ENCODE peak calls at places on chromosomes 13 and 19, in four cellular contexts. D is HepG2, I is GM12878, V is K562. R is an unnamed sample.

GRCh38 chr13:109058071-109058470 is 428.7 kb downstream of the MYO16 start:
- DNase-seq in D (no peak), V (no peak), I (no peak), R (no peak)

GRCh38 chr13:97337985-97338384 is 96.0 kb upstream of the RAP2A start:
- DNase-seq in V (no peak), D (no peak), I (no peak), R (no peak)

GRCh38 chr13:30454991-30455390 is 10.7 kb downstream of the HMGB1 start:
- DNase-seq in V (no peak), D (no peak), I (no peak), R (no peak)

GRCh38 chr13:47277774-47278173 is 380.9 kb upstream of the HTR2A start:
- DNase-seq in V (no peak), I (no peak), D (no peak), R (no peak)

GRCh38 chr19:45069056-45069455 is 7.2 kb downstream of the ZNF296 start:
- DNase-seq in D (no peak), V (peak), I (no peak), R (no peak)

GRCh38 chr13:33519561-33520479 is 234.3 kb upstream of the STARD13 start:
- DNase-seq in I (no peak), V (no peak), D (no peak), R (no peak)

GRCh38 chr19:51064534-51065220 is at the start of gene KLK13:
- DNase-seq in I (no peak), V (peak), D (no peak), R (peak)

GRCh38 chr13:46614582-46614981 is 61.6 kb downstream of the LRCH1 start:
- DNase-seq in D (no peak), I (no peak), V (no peak), R (no peak)

GRCh38 chr19:7507884-7508283 is 8.0 kb upstream of the ZNF358 start:
- DNase-seq in V (peak), D (peak), I (no peak), R (peak)

GRCh38 chr19:41802770-41803169 is 6.4 kb downstream of the CEACAM3 start:
- DNase-seq in I (no peak), D (no peak), V (no peak), R (no peak)

GRCh38 chr13:80783926-80784325 is 443.0 kb upstream of the SPRY2 start:
- DNase-seq in D (no peak), I (no peak), V (no peak), R (no peak)

GRCh38 chr13:112722433-112723250 is 32.8 kb downstream of the ATP11A start:
- DNase-seq in I (no peak), V (peak), D (peak), R (no peak)

GRCh38 chr13:105474983-105475382 is 1060.5 kb downstream of the EFNB2 start:
- DNase-seq in D (no peak), I (no peak), V (no peak), R (no peak)

GRCh38 chr19:44757057-44757734 is 8.7 kb downstream of the BCL3 start:
- DNase-seq in I (no peak), V (no peak), D (no peak), R (no peak)

GRCh38 chr13:21542563-21542962 is 61.4 kb downstream of the MICU2 start:
- DNase-seq in V (no peak), D (peak), I (no peak), R (no peak)

GRCh38 chr19:1256646-1257474 is 8.5 kb downstream of the MIDN start:
- DNase-seq in I (no peak), D (no peak), V (no peak), R (no peak)

GRCh38 chr13:94143624-94144350 is 335.7 kb downstream of the DCT start:
- DNase-seq in D (no peak), V (no peak), I (no peak), R (no peak)

GRCh38 chr13:60109285-60109684 is 54.4 kb downstream of the DIAPH3 start:
- DNase-seq in I (no peak), V (no peak), D (no peak), R (no peak)

GRCh38 chr13:79451500-79451962 is 29.4 kb upstream of the NDFIP2 start:
- DNase-seq in I (peak), V (peak), D (no peak), R (peak)

DNA sequence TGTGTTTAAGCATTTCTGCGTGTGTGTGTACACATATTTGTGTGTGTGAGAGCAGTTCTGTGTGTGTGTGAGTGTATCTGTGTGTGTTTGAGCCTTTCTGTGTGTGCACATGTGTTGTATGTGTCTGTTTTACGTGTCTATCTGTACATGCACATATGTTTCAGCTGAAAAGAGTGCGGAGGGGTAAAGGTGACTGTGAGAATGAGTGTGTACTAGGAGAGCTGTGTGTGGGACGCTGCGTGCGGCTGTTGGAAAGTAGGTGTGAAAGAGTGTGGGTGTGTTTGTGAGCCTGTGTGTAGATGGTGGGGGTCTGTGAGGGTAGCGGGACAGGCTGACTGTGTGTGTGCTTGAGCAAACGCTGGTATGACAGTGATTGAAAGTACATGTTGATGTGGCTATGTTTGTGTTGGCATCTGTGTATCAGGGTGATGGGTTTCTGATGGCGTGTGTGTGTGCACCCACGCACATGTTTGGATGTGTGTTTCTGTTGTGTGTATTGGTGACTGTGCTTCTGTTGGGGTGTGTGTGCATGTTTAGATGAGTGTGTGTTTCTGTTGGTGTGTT is 7.5 kb upstream of the TPM4 start:
- DNase-seq in D (no peak), V (no peak), I (no peak), R (no peak)
- TF ChIP-seq SP1 in D (no peak), V (no peak), I (no peak), R (no peak)

DNA sequence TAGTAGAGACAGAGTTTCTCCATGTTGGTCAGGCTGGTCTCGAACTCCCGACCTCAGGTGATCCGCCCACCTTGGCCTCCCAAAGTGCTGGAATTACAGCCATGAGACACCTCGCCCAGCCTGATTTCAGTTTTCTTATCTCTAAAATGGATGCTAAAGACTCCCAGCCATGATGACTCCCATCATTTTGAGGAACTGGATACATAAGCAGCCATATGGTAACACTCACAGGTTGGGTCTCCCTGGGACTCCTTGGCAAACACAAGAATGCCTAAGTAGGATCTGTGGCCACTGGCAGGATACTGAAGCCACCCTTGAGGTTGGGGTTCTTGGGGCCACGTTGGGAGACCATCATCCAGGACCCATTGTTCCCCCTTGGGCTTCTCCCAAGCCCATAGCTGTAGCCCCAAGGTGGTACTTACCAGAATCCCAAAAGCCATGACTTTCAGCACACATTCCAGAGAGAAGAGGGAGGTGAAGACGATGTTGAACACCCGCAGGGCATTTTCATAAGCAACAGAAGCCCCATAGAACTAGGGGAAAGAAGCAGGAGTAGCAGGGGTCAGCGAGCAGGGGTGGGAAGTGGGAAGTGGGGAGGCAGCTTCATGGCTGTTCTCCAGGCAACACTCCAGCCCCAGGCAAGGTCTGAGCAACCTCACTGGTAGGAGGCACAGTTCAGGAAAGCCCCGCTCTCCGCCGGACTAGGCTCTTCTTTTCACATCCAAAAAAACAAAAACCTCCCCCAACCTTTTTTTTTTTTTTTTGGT is 102.5 kb downstream of the IER2 start:
- DNase-seq in V (no peak), I (no peak), D (no peak), R (no peak)
- TF ChIP-seq TARDBP in V (no peak), I (no peak), D (no peak), R (no peak)

DNA sequence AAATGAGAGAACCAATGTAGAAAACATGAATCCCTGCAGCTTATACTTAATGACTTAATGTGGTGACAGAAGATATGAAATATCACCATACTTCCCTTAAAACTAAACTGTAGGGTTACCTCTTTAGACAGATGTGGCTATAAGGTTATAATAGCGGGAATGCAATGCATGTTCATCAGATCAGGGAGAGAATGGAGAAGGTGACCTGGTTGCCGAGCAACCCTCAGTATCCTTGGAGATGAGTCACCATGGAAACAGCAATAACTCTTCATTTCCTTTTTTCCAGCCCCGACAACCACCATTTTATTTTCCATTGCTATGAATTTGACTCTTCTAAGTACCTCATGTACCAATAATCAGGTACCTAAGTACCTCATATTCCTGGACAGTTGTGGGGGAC is 28.0 kb upstream of the ZNF835 start:
- DNase-seq in D (no peak), I (no peak), V (no peak), R (no peak)
- TF ChIP-seq SP1 in D (no peak), I (no peak), V (no peak), R (no peak)

GRCh38 chr13:23946900-23947299 is 49.6 kb upstream of the C1QTNF9B start:
- DNase-seq in D (no peak), V (no peak), I (no peak), R (no peak)

GRCh38 chr13:23947893-23948292 is 50.6 kb upstream of the C1QTNF9B start:
- DNase-seq in D (no peak), V (no peak), I (no peak), R (no peak)

GRCh38 chr13:23949200-23949599 is 51.9 kb upstream of the C1QTNF9B start:
- DNase-seq in I (no peak), D (no peak), V (no peak), R (no peak)

GRCh38 chr13:23945612-23946011 is 48.3 kb upstream of the C1QTNF9B start:
- DNase-seq in V (no peak), I (no peak), D (no peak), R (no peak)

GRCh38 chr13:23946067-23946466 is 48.8 kb upstream of the C1QTNF9B start:
- DNase-seq in I (no peak), D (no peak), V (no peak), R (no peak)
- TF ChIP-seq TARDBP in I (no peak), D (no peak), V (no peak), R (no peak)

GRCh38 chr13:99316657-99317244 is 9.6 kb upstream of the GPR183 start:
- DNase-seq in V (no peak), I (no peak), D (no peak), R (no peak)
- TF ChIP-seq SP1 in V (no peak), I (no peak), D (no peak), R (no peak)

GRCh38 chr19:38506723-38507550 is 73.4 kb downstream of the RYR1 start:
- DNase-seq in I (peak), V (peak), D (peak), R (peak)
- TF ChIP-seq TARDBP in I (no peak), V (no peak), D (no peak), R (no peak)

GRCh38 chr19:10538204-10538603 is 5.5 kb upstream of the ATG4D start:
- DNase-seq in D (no peak), I (no peak), V (no peak), R (no peak)
- TF ChIP-seq SP1 in D (no peak), I (no peak), V (no peak), R (no peak)

GRCh38 chr19:48287748-48288147 is 17.9 kb downstream of the ZNF114 start:
- DNase-seq in D (no peak), V (no peak), I (no peak), R (no peak)

GRCh38 chr19:48279747-48280146 is 9.9 kb downstream of the ZNF114 start:
- DNase-seq in I (no peak), V (no peak), D (no peak), R (no peak)

GRCh38 chr19:48284891-48285290 is 15.0 kb downstream of the ZNF114 start:
- DNase-seq in V (no peak), I (no peak), D (no peak), R (no peak)

DNA sequence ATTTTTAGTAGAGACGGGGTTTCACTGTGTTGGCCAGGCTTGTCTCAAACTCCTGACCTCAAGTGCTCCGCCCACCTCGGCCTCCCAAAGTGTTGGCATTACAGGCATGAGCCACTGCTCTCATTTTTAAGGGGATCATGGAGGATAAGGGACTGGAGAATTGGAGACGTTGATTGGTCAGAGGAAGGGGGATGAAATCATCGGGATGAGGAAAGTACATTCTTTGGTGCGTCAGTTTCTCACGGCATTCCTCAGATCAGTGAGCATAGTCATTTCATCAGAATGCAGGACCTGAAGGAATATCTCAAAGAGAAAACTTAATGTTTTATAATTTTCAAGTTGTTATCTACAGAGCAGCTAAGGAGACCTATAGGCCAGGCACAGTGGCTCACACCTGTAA is 14.0 kb downstream of the ZNF114 start:
- DNase-seq in V (no peak), I (no peak), D (no peak), R (no peak)
- TF ChIP-seq TARDBP in V (no peak), I (no peak), D (no peak), R (no peak)

R was measured in HEK293T.